ENCODE peak calls at places on chromosomes 11 and 22, in nine cellular contexts. N, C, S, F, U, W, A, O and I are unnamed samples.

GRCh38 chr22:37274380-37274862 is 7.9 kb upstream of the CYTH4 start:
- DNase-seq in S (no peak), U (no peak), O (no peak), F (no peak), A (no peak), N (peak; percentile 81), W (no peak), C (no peak), I (no peak)

GRCh38 chr22:36323182-36323854 is 64.4 kb downstream of the MYH9 start:
- DNase-seq in U (no peak), C (peak; percentile 71), W (no peak), F (peak; percentile 52), A (no peak), N (peak; percentile 94), S (peak; percentile 93), O (no peak), I (no peak)

GRCh38 chr11:31412946-31413345 is 43.3 kb downstream of the DNAJC24 start:
- DNase-seq in C (peak; percentile 78), N (no peak), A (peak; percentile 10), F (no peak), W (no peak), O (peak; percentile 61), U (no peak), S (peak; percentile 49), I (no peak)

GRCh38 chr22:25762147-25762546 is 20.2 kb downstream of the MYO18B start:
- DNase-seq in F (no peak), C (no peak), U (no peak), S (no peak), O (no peak), W (no peak), N (no peak), A (no peak), I (no peak)

GRCh38 chr11:124839051-124839971 is 25.9 kb upstream of the ROBO3 start:
- DNase-seq in C (no peak), A (no peak), N (no peak), F (no peak), U (no peak), O (no peak), W (peak; percentile 72), S (peak; percentile 8), I (no peak)

GRCh38 chr11:17257200-17257599 is 19.3 kb upstream of the NUCB2 start:
- DNase-seq in O (peak; percentile 34), F (no peak), S (peak; percentile 76), W (no peak), C (peak; percentile 78), U (no peak), A (no peak), N (no peak), I (no peak)

GRCh38 chr22:26547426-26547825 is 35.2 kb upstream of the TFIP11 start:
- DNase-seq in W (no peak), N (no peak), O (peak; percentile 85), F (no peak), S (no peak), U (no peak), C (peak; percentile 11), A (no peak), I (no peak)

GRCh38 chr11:221539-221938 is 14.0 kb downstream of the RIC8A start:
- DNase-seq in U (no peak), N (no peak), S (no peak), O (no peak), A (no peak), C (no peak), F (no peak), W (peak; percentile 6), I (no peak)

GRCh38 chr11:11078344-11078743 is 220.5 kb upstream of the ZBED5 start:
- DNase-seq in W (no peak), U (no peak), S (peak; percentile 20), N (no peak), C (peak; percentile 28), O (peak; percentile 20), F (no peak), A (peak; percentile 13), I (no peak)

GRCh38 chr11:119975561-119976152 is 162.3 kb downstream of the TRIM29 start:
- DNase-seq in A (no peak), U (no peak), W (peak; percentile 95), F (no peak), O (no peak), N (no peak), S (no peak), C (no peak), I (no peak)

GRCh38 chr11:119460582-119460981 is 37.6 kb upstream of the THY1 start:
- DNase-seq in C (peak; percentile 97), S (peak; percentile 82), N (no peak), W (no peak), O (no peak), F (no peak), A (peak; percentile 5), U (no peak), I (no peak)

GRCh38 chr11:42521994-42522393 is 789.8 kb upstream of the API5 start:
- DNase-seq in S (peak; percentile 56), U (no peak), O (no peak), C (no peak), A (peak; percentile 21), N (no peak), F (no peak), W (no peak), I (no peak)

GRCh38 chr11:76293189-76293631 is 86.9 kb upstream of the WNT11 start:
- DNase-seq in O (no peak), W (no peak), S (no peak), N (no peak), A (no peak), C (no peak), F (no peak), U (no peak), I (no peak)
- TF ChIP-seq CTCF in O (no peak), W (no peak), S (no peak), N (no peak), A (no peak), C (no peak), F (no peak), U (no peak), I (no peak)

GRCh38 chr11:2173150-2173693 is 1.6 kb upstream of the TH start:
- DNase-seq in U (no peak), N (no peak), S (no peak), F (no peak), A (no peak), O (peak; percentile 14), C (no peak), W (peak; percentile 83), I (peak; percentile 50)
- TF ChIP-seq CTCF in U (no peak), N (no peak), S (peak; percentile 47), F (no peak), A (peak; percentile 42), O (peak; percentile 38), C (peak; percentile 34), W (peak; percentile 77), I (peak; percentile 25)

GRCh38 chr11:78840190-78840589 is 265.5 kb upstream of the NARS2 start:
- DNase-seq in U (no peak), A (no peak), N (no peak), F (no peak), O (no peak), W (no peak), S (peak; percentile 29), C (peak; percentile 91), I (no peak)

GRCh38 chr11:78840623-78841022 is 266.0 kb upstream of the NARS2 start:
- DNase-seq in F (no peak), C (peak; percentile 69), O (peak; percentile 70), A (peak; percentile 87), W (no peak), S (peak; percentile 37), U (no peak), N (no peak), I (no peak)

GRCh38 chr11:78835646-78836045 is 261.0 kb upstream of the NARS2 start:
- DNase-seq in A (no peak), N (no peak), U (no peak), W (no peak), F (no peak), S (no peak), O (peak; percentile 30), C (no peak), I (no peak)

GRCh38 chr11:78841451-78842060 is 266.9 kb upstream of the NARS2 start:
- DNase-seq in W (peak; percentile 65), C (peak; percentile 46), U (no peak), S (no peak), A (peak; percentile 92), F (no peak), N (no peak), O (peak; percentile 67), I (no peak)

DNA sequence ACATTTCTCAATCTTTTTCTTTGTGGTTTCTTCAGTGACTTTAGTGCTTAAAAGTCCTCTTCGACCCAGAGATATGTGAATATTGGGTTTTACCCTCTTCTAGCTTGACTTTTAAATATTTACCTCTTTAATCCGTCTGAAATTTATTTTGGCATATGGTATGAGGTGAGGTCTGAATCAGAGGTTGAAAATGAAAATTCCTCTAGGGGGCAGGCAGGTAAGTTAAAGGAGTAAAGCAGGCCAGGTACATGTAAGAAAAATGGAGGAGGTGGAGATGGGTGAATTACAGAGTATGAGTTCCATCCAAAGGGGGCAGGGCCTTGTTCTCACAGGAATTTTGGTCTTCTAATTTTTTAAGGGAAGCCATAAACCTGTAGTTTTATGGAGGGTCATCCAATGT is 263.8 kb upstream of the NARS2 start:
- DNase-seq in O (peak; percentile 55), A (peak; percentile 43), C (no peak), U (peak; percentile 6), F (no peak), S (no peak), W (no peak), N (no peak), I (no peak)
- TF ChIP-seq CTCF in O (peak; percentile 54), A (no peak), C (no peak), U (peak; percentile 13), F (no peak), S (no peak), W (peak; percentile 66), N (no peak), I (no peak)

GRCh38 chr11:3986301-3986700 is 108.3 kb upstream of the RRM1 start:
- DNase-seq in O (no peak), C (no peak), S (no peak), A (no peak), N (no peak), F (no peak), U (no peak), W (no peak), I (no peak)

GRCh38 chr11:3982431-3982830 is 112.2 kb upstream of the RRM1 start:
- DNase-seq in O (no peak), U (no peak), S (no peak), N (no peak), C (peak; percentile 64), A (no peak), F (no peak), W (no peak), I (no peak)

GRCh38 chr11:3981084-3981633 is 113.4 kb upstream of the RRM1 start:
- DNase-seq in F (no peak), O (no peak), N (no peak), C (no peak), A (peak; percentile 24), U (no peak), S (no peak), W (no peak), I (no peak)

GRCh38 chr11:3983101-3983500 is 111.5 kb upstream of the RRM1 start:
- DNase-seq in S (no peak), F (no peak), N (no peak), A (no peak), W (no peak), C (no peak), O (no peak), U (no peak), I (no peak)

DNA sequence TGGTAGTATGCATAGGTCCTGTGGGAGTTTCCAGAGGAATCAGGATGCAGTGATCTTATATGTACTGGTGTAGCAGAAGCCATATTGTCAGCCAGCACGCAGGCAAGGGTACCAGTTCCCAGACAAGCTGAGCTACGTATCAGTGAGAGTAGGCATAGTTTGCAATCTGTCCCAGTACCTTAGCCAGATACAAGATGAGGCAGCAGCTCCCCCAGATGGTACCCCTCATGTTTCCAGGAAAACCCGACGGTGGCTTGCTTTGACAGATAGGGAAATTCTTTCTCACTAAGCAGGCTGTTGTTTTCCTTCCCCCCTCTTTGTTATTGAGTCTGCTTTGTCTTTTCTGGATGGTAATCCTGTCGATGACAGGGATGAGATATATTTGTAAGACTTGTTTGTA is 109.7 kb upstream of the RRM1 start:
- DNase-seq in F (peak; percentile 44), U (no peak), N (no peak), O (no peak), S (peak; percentile 47), C (peak; percentile 17), A (no peak), W (peak; percentile 55), I (no peak)
- TF ChIP-seq CTCF in F (no peak), U (peak; percentile 11), N (no peak), O (peak; percentile 2), S (peak; percentile 15), C (peak; percentile 29), A (no peak), W (peak; percentile 51), I (no peak)